ENCODE peak calls at places on chromosomes 1 and 21, in seven cellular contexts. S is psoas muscle, X is HS-27A, U is heart right ventricle, K is fibroblast of pulmonary artery, P is retina, R is AG09319. G is an unnamed sample.
A peak's percentile ranks its signal among the peaks of the same experiment; 100 is the strongest.

GRCh38 chr1:171934664-171935063 is 93.4 kb downstream of the DNM3 start:
- DNase-seq in P (no peak), X (no peak), U (no peak), S (no peak), K (no peak), R (no peak), G (no peak)

GRCh38 chr1:19675797-19676196 is 11.1 kb downstream of the HTR6 start:
- DNase-seq in S (no peak), K (no peak), R (no peak), X (no peak), P (no peak), U (no peak), G (no peak)

GRCh38 chr1:172637522-172637921 is 21.4 kb upstream of the FASLG start:
- DNase-seq in X (no peak), P (no peak), K (peak; percentile 82), R (no peak), U (no peak), S (no peak), G (peak; percentile 73)

GRCh38 chr1:220407101-220407683 is 120.7 kb upstream of the MARK1 start:
- DNase-seq in U (no peak), K (no peak), X (no peak), S (no peak), R (no peak), P (no peak), G (no peak)

GRCh38 chr21:18069875-18070274 is 174.8 kb upstream of the CHODL start:
- DNase-seq in U (no peak), K (no peak), P (no peak), X (no peak), R (no peak), S (no peak), G (no peak)

GRCh38 chr1:113860891-113861290 is 10.6 kb downstream of the PTPN22 start:
- DNase-seq in X (peak; percentile 58), P (no peak), K (peak; percentile 87), S (no peak), R (no peak), U (no peak), G (peak; percentile 10)

GRCh38 chr1:37764888-37765441 is at the start of gene EPHA10:
- DNase-seq in P (peak; percentile 89), S (no peak), R (no peak), U (no peak), X (no peak), K (no peak), G (no peak)

GRCh38 chr1:26827663-26828062 is 1.2 kb downstream of the ZDHHC18 start:
- DNase-seq in S (no peak), R (no peak), U (no peak), P (peak; percentile 37), K (no peak), X (no peak), G (no peak)

GRCh38 chr1:155113450-155113985 is 14.2 kb upstream of the EFNA1 start:
- DNase-seq in X (no peak), K (no peak), U (no peak), S (no peak), P (no peak), R (no peak), G (no peak)

GRCh38 chr1:62364726-62365125 is 45.5 kb upstream of the KANK4 start:
- DNase-seq in X (no peak), P (no peak), K (no peak), R (no peak), U (no peak), S (no peak), G (no peak)

GRCh38 chr1:64459743-64460142 is 10.2 kb upstream of the CACHD1 start:
- DNase-seq in R (no peak), P (no peak), X (no peak), K (no peak), U (no peak), S (no peak), G (no peak)

GRCh38 chr1:36673207-36673606 is 190.5 kb upstream of the CSF3R start:
- DNase-seq in X (no peak), K (no peak), U (no peak), S (no peak), P (peak; percentile 73), R (no peak), G (no peak)

GRCh38 chr1:96596226-96596625 is 125.4 kb upstream of the PTBP2 start:
- DNase-seq in S (peak; percentile 17), X (peak; percentile 15), R (no peak), U (no peak), K (peak; percentile 45), P (no peak), G (peak; percentile 21)

GRCh38 chr21:33964706-33965325 is 49.2 kb upstream of the ATP5PO start:
- DNase-seq in K (no peak), U (no peak), R (no peak), X (no peak), P (no peak), S (no peak), G (no peak)

GRCh38 chr1:66729130-66729922 is 22.9 kb upstream of the DYNLT5 start:
- DNase-seq in X (no peak), U (no peak), S (no peak), R (no peak), P (no peak), K (peak; percentile 41), G (no peak)

GRCh38 chr1:224051086-224051406 is 62.9 kb upstream of the FBXO28 start:
- DNase-seq in P (no peak), S (no peak), R (no peak), U (no peak), K (no peak), X (no peak), G (no peak)

GRCh38 chr1:35810096-35810860 is 2.5 kb downstream of the AGO4 start:
- DNase-seq in U (no peak), K (peak; percentile 35), S (no peak), X (no peak), P (no peak), R (no peak), G (peak; percentile 3)

GRCh38 chr1:183106746-183107145 is 79.3 kb upstream of the LAMC2 start:
- DNase-seq in K (no peak), X (no peak), P (no peak), S (no peak), U (no peak), R (no peak), G (peak; percentile 37)

GRCh38 chr1:171841931-171842723 is 829 bp downstream of the DNM3 start:
- DNase-seq in P (peak; percentile 76), S (peak; percentile 14), R (no peak), K (no peak), X (no peak), U (peak; percentile 17), G (no peak)

GRCh38 chr1:207088731-207089626 is at the start of gene C4BPB:
- DNase-seq in S (no peak), U (no peak), R (no peak), P (no peak), K (no peak), X (peak; percentile 60), G (peak; percentile 27)

GRCh38 chr1:157151506-157151905 is 13.3 kb upstream of the ETV3 start:
- DNase-seq in X (no peak), S (no peak), R (no peak), U (no peak), P (no peak), K (no peak), G (no peak)

GRCh38 chr1:240401721-240402120 is 210.2 kb downstream of the GREM2 start:
- DNase-seq in U (no peak), K (no peak), S (no peak), R (no peak), X (no peak), P (no peak), G (no peak)

GRCh38 chr1:49364676-49365075 is 588.0 kb upstream of the BEND5 start:
- DNase-seq in S (no peak), K (no peak), X (no peak), U (no peak), R (no peak), P (no peak), G (no peak)

GRCh38 chr1:160474392-160475242 is 48.4 kb downstream of the SLAMF6 start:
- DNase-seq in R (no peak), K (no peak), U (no peak), S (no peak), X (no peak), P (no peak), G (no peak)

GRCh38 chr1:20485527-20486456 is at the start of gene CAMK2N1:
- DNase-seq in R (no peak), P (peak; percentile 75), X (no peak), K (peak; percentile 68), U (peak; percentile 80), S (peak; percentile 76), G (peak; percentile 40)

GRCh38 chr1:245166471-245166885 is 11.7 kb downstream of the KIF26B start:
- DNase-seq in R (no peak), S (no peak), U (no peak), K (peak; percentile 33), P (peak; percentile 38), X (no peak), G (no peak)

GRCh38 chr1:46595127-46595526 is 8.9 kb downstream of the MKNK1 start:
- DNase-seq in U (peak; percentile 66), X (no peak), K (no peak), R (no peak), S (peak; percentile 65), P (no peak), G (no peak)

GRCh38 chr1:231059566-231060193 is 19.6 kb upstream of the FAM89A start:
- DNase-seq in R (no peak), S (no peak), P (no peak), K (no peak), X (no peak), U (no peak), G (no peak)

GRCh38 chr1:1827456-1827855 is 49.2 kb upstream of the NADK start:
- DNase-seq in S (no peak), P (no peak), U (no peak), X (no peak), K (no peak), R (no peak), G (no peak)

GRCh38 chr1:156870734-156871133 is 10.1 kb downstream of the NTRK1 start:
- DNase-seq in X (peak; percentile 54), S (no peak), K (peak; percentile 61), P (no peak), R (peak; percentile 60), U (no peak), G (peak; percentile 76)

GRCh38 chr21:24729568-24729967 is 877.7 kb downstream of the MRPL39 start:
- DNase-seq in S (no peak), X (no peak), U (no peak), P (no peak), K (no peak), R (no peak), G (no peak)